ENCODE peak calls at places on chromosomes 7 and 10, in six cellular contexts. D, A, B, S, Q and X are unnamed samples. For H3K27me3, the result is how much of the 10 kb centered on the place peaks cover.

GRCh38 chr7:51102828-51103227 is 213.8 kb downstream of the COBL start:
- DNase-seq in D (no peak), A (no peak), B (peak), S (no peak), Q (no peak), X (no peak)

GRCh38 chr7:151849879-151850260 is 27.0 kb downstream of the PRKAG2 start:
- DNase-seq in D (no peak), A (peak), B (no peak), S (no peak), Q (no peak), X (no peak)

GRCh38 chr7:39069046-39069445 is 91.3 kb downstream of the POU6F2 start:
- DNase-seq in D (no peak), A (no peak), B (no peak), S (no peak), Q (no peak), X (no peak)

GRCh38 chr7:155208681-155209477 is 88.8 kb upstream of the INSIG1 start:
- DNase-seq in D (peak), A (peak), B (no peak), S (no peak), Q (no peak), X (no peak)

GRCh38 chr10:36650274-36650673 is 475.1 kb upstream of the ANKRD30A start:
- DNase-seq in D (no peak), A (no peak), B (no peak), S (no peak), Q (no peak), X (no peak)

GRCh38 chr7:136405931-136406777 is 429.0 kb upstream of the MTPN start:
- DNase-seq in D (peak), A (no peak), B (peak), S (peak), Q (no peak), X (peak)

GRCh38 chr10:108515821-108516220 is 1351.3 kb upstream of the SORCS1 start:
- DNase-seq in D (no peak), A (no peak), B (no peak), S (no peak), Q (no peak), X (no peak)

GRCh38 chr7:2499719-2500430 is 19.7 kb upstream of the LFNG start:
- DNase-seq in D (no peak), A (no peak), B (no peak), S (no peak), Q (no peak), X (no peak)

GRCh38 chr7:157434231-157434630 is 97.4 kb downstream of the DNAJB6 start:
- DNase-seq in D (no peak), A (peak), B (no peak), S (no peak), Q (no peak), X (no peak)

GRCh38 chr7:100612730-100613446 is 548 bp downstream of the MOSPD3 start:
- DNase-seq in D (no peak), A (no peak), B (peak), S (no peak), Q (no peak), X (no peak)

GRCh38 chr7:132575336-132575986 is 809 bp downstream of the PLXNA4 start:
- DNase-seq in D (peak), A (peak), B (peak), S (no peak), Q (no peak), X (peak)

GRCh38 chr7:150754950-150755349 is 17.7 kb downstream of the GIMAP5 start:
- DNase-seq in D (no peak), A (no peak), B (no peak), S (no peak), Q (no peak), X (no peak)

GRCh38 chr10:78656397-78656796 is 412.4 kb upstream of the ZMIZ1 start:
- DNase-seq in D (no peak), A (peak), B (no peak), S (no peak), Q (no peak), X (peak)

GRCh38 chr7:99193527-99194214 is 14.2 kb downstream of the KPNA7 start:
- DNase-seq in D (peak), A (no peak), B (no peak), S (no peak), Q (no peak), X (no peak)

GRCh38 chr10:30529373-30529998 is 95.5 kb downstream of the MAP3K8 start:
- DNase-seq in D (no peak), A (peak), B (no peak), S (peak), Q (peak), X (no peak)
- H3K4me3 ChIP-seq in D (no peak), A (no peak), B (no peak), S (peak), Q (no peak), X (no peak)

GRCh38 chr10:117790177-117790576 is 247.6 kb downstream of the EMX2 start:
- DNase-seq in D (no peak), A (no peak), B (no peak), S (no peak), Q (no peak), X (no peak)

GRCh38 chr10:117790621-117791020 is 248.1 kb downstream of the EMX2 start:
- DNase-seq in D (no peak), A (no peak), B (no peak), S (no peak), Q (no peak), X (no peak)

GRCh38 chr10:117788911-117789310 is 246.4 kb downstream of the EMX2 start:
- DNase-seq in D (no peak), A (no peak), B (no peak), S (no peak), Q (no peak), X (no peak)

GRCh38 chr10:117796394-117796793 is 250.3 kb downstream of the RAB11FIP2 start:
- DNase-seq in D (no peak), A (no peak), B (peak), S (no peak), Q (no peak), X (no peak)

GRCh38 chr10:117792214-117792613 is 249.7 kb downstream of the EMX2 start:
- DNase-seq in D (no peak), A (no peak), B (no peak), S (no peak), Q (no peak), X (no peak)
- H3K27me3 ChIP-seq in D (under half), A (under half), B (under half), S (under half), Q (under half), X (under half)

DNA sequence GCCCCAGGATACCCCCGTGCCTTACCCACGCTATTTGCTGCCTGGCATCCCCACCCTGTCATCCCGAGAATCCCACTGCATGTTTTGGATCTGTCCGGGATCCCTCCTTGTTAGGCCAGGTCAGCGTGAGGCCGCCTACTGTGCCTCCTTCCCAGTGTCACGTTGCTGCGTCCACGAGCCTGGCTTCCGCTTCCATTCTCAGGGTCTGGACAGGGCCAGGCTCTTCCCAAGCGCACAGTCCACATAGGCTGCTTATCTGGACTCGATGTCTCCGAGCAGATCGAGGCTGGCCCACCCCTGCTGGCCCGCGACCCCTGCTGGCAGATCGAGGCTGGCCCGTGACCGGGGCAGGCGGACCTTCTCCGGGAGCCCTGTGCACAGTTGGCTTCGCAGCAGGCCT is 27.1 kb downstream of the FOXK1 start:
- DNase-seq in D (no peak), A (peak), B (no peak), S (no peak), Q (no peak), X (no peak)
- TF ChIP-seq CTCF in D (no peak), A (no peak), B (no peak), S (no peak), Q (no peak), X (no peak)

DNA sequence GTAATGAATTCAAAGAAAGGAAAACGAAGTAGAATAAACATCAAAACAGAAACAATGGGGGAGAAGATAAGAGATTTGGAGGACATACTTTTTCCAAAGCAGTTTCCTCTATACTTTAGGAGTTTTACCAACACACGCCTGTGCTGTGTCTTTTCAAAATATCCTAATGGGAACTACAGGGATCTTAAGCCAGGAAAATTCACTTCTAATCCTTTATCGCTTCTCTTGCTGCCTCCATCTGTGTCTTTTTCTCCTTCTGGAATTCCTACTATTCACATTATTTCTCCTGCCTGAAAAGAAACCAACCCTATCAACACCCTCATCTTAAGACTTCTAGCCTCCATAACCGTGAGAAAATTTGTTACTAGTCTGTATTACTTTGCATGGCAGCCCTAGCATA is 6.8 kb downstream of the HNRNPF start:
- DNase-seq in D (no peak), A (no peak), B (no peak), S (peak), Q (no peak), X (no peak)
- H3K4me3 ChIP-seq in D (no peak), A (no peak), B (no peak), S (no peak), Q (no peak), X (no peak)